ENCODE peak calls at places on chromosome 19, in nine cellular contexts. W is Peyer's patch, C is Panc1, V is transverse colon, X is iPS DF 6.9, Q is tibial artery, M is HCT116, J is SJSA1, A is body of pancreas. R is an unnamed sample. For H3K27me3, the result is how much of the 10 kb centered on the place peaks cover.

GRCh38 chr19:45091031-45091918 is 1.7 kb upstream of the PPP1R37 start:
- DNase-seq in W (peak), C (peak), V (peak), X (peak), Q (peak), M (peak), J (peak), A (peak), R (peak)

GRCh38 chr19:9061879-9062278 is 25.0 kb upstream of the OR1M1 start:
- DNase-seq in W (no peak), C (no peak), V (no peak), X (no peak), Q (no peak), M (no peak), J (no peak), A (no peak), R (no peak)

GRCh38 chr19:31962565-31962996 is 382.8 kb upstream of the ZNF507 start:
- DNase-seq in W (no peak), C (no peak), V (no peak), X (no peak), Q (no peak), M (no peak), J (peak), A (no peak), R (no peak)

GRCh38 chr19:31214086-31214485 is 135.2 kb downstream of the TSHZ3 start:
- DNase-seq in W (peak), C (peak), V (peak), X (no peak), Q (peak), M (no peak), J (peak), A (peak), R (peak)

GRCh38 chr19:5563941-5564612 is 3.7 kb downstream of the TINCR start:
- DNase-seq in W (no peak), C (no peak), V (no peak), X (no peak), Q (no peak), M (no peak), J (no peak), A (no peak), R (no peak)

GRCh38 chr19:30029721-30030510 is 87.9 kb downstream of the URI1 start:
- DNase-seq in W (no peak), C (no peak), V (no peak), X (no peak), Q (no peak), M (peak), J (peak), A (no peak), R (no peak)

GRCh38 chr19:30864460-30865215 is 484.6 kb downstream of the TSHZ3 start:
- DNase-seq in W (no peak), C (no peak), V (no peak), X (no peak), Q (peak), M (no peak), J (no peak), A (peak), R (no peak)

GRCh38 chr19:43465468-43466120 is at the start of gene LYPD3:
- DNase-seq in W (peak), C (no peak), V (peak), X (no peak), Q (no peak), M (peak), J (no peak), A (no peak), R (no peak)

GRCh38 chr19:44552324-44552723 is 22.8 kb upstream of the CEACAM20 start:
- DNase-seq in W (peak), C (no peak), V (peak), X (peak), Q (no peak), M (peak), J (peak), A (no peak), R (no peak)

GRCh38 chr19:8028951-8029491 is 23.5 kb upstream of the CCL25 start:
- DNase-seq in W (no peak), C (no peak), V (no peak), X (no peak), Q (no peak), M (no peak), J (no peak), A (no peak), R (no peak)

GRCh38 chr19:12996542-12997094 is 1.3 kb downstream of the NFIX start:
- DNase-seq in W (no peak), C (no peak), V (no peak), X (no peak), Q (no peak), M (no peak), J (peak), A (peak), R (no peak)

GRCh38 chr19:7781157-7781556 is 18.1 kb downstream of the CLEC4M start:
- DNase-seq in W (no peak), C (no peak), V (no peak), X (no peak), Q (peak), M (no peak), J (no peak), A (no peak), R (no peak)

GRCh38 chr19:44662686-44663085 is 8.6 kb upstream of the CEACAM19 start:
- DNase-seq in W (no peak), C (no peak), V (no peak), X (no peak), Q (no peak), M (no peak), J (peak), A (no peak), R (no peak)

GRCh38 chr19:13026478-13026999 is 31.3 kb downstream of the NFIX start:
- DNase-seq in W (no peak), C (no peak), V (peak), X (no peak), Q (peak), M (no peak), J (no peak), A (peak), R (no peak)

GRCh38 chr19:54081032-54081431 is at the start of gene TARM1:
- DNase-seq in W (no peak), C (no peak), V (no peak), X (no peak), Q (no peak), M (no peak), J (no peak), A (no peak), R (no peak)

GRCh38 chr19:15123900-15124299 is 16.7 kb downstream of the SYDE1 start:
- DNase-seq in W (no peak), C (no peak), V (peak), X (no peak), Q (peak), M (no peak), J (no peak), A (peak), R (no peak)

GRCh38 chr19:13689050-13689449 is 75.3 kb upstream of the MRI1 start:
- DNase-seq in W (no peak), C (no peak), V (no peak), X (peak), Q (no peak), M (peak), J (no peak), A (peak), R (no peak)

GRCh38 chr19:29550896-29551295 is 25.1 kb downstream of the VSTM2B start:
- DNase-seq in W (no peak), C (no peak), V (no peak), X (no peak), Q (peak), M (no peak), J (peak), A (no peak), R (no peak)

GRCh38 chr19:13902993-13903555 is 2.8 kb downstream of the BRME1 start:
- DNase-seq in W (no peak), C (no peak), V (no peak), X (no peak), Q (no peak), M (no peak), J (no peak), A (no peak), R (peak)

GRCh38 chr19:55489711-55490477 is 1.7 kb downstream of the SSC5D start:
- DNase-seq in W (no peak), C (no peak), V (no peak), X (no peak), Q (no peak), M (no peak), J (no peak), A (no peak), R (no peak)

GRCh38 chr19:45177817-45178261 is at the start of gene TRAPPC6A:
- DNase-seq in W (no peak), C (no peak), V (no peak), X (no peak), Q (no peak), M (no peak), J (peak), A (no peak), R (no peak)

GRCh38 chr19:5036733-5037681 is 68.1 kb downstream of the KDM4B start:
- DNase-seq in W (no peak), C (no peak), V (no peak), X (no peak), Q (no peak), M (no peak), J (peak), A (no peak), R (no peak)

GRCh38 chr19:28074773-28075172 is 1138.2 kb downstream of the UQCRFS1 start:
- DNase-seq in W (no peak), C (no peak), V (no peak), X (no peak), Q (no peak), M (no peak), J (no peak), A (no peak), R (no peak)

GRCh38 chr19:12841094-12841493 is 2.8 kb downstream of the MAST1 start:
- DNase-seq in W (no peak), C (no peak), V (no peak), X (peak), Q (no peak), M (no peak), J (no peak), A (peak), R (no peak)

GRCh38 chr19:16051254-16052025 is 24.9 kb upstream of the TPM4 start:
- DNase-seq in W (peak), C (no peak), V (no peak), X (no peak), Q (no peak), M (peak), J (no peak), A (no peak), R (peak)

GRCh38 chr19:719636-720377 is 11.1 kb downstream of the PALM start:
- DNase-seq in W (no peak), C (no peak), V (no peak), X (no peak), Q (no peak), M (no peak), J (no peak), A (no peak), R (no peak)

GRCh38 chr19:43532571-43532961 is 422 bp upstream of the ZNF575 start:
- DNase-seq in W (no peak), C (no peak), V (peak), X (no peak), Q (peak), M (peak), J (peak), A (no peak), R (peak)

GRCh38 chr19:4695224-4695731 is 25.1 kb upstream of the MYDGF start:
- DNase-seq in W (no peak), C (no peak), V (no peak), X (no peak), Q (no peak), M (no peak), J (no peak), A (no peak), R (no peak)

GRCh38 chr19:35612224-35612558 is 344 bp upstream of the HAUS5 start:
- DNase-seq in W (no peak), C (no peak), V (no peak), X (no peak), Q (no peak), M (no peak), J (no peak), A (no peak), R (no peak)
- H3K27me3 ChIP-seq in W (under half), C (under half), V (under half), X (under half), Q (under half), M (under half), J (under half), A (under half), R (under half)

GRCh38 chr19:17847538-17848366 is at the start of gene JAK3:
- DNase-seq in W (peak), C (no peak), V (peak), X (no peak), Q (no peak), M (no peak), J (peak), A (peak), R (peak)
- H3K4me3 ChIP-seq in W (peak), C (no peak), V (peak), X (no peak), Q (peak), M (no peak), J (peak), A (no peak), R (peak)

GRCh38 chr19:46730187-46730586 is 13.3 kb upstream of the PRKD2 start:
- DNase-seq in W (no peak), C (no peak), V (no peak), X (no peak), Q (no peak), M (no peak), J (no peak), A (no peak), R (no peak)
- H3K27ac ChIP-seq in W (no peak), C (no peak), V (no peak), X (no peak), Q (no peak), M (no peak), J (no peak), A (no peak), R (no peak)

GRCh38 chr19:35123573-35123972 is 8.0 kb downstream of the FXYD3 start:
- DNase-seq in W (no peak), C (no peak), V (peak), X (no peak), Q (peak), M (no peak), J (no peak), A (peak), R (no peak)
- H3K27me3 ChIP-seq in W (under half), C (under half), V (under half), X (under half), Q (under half), M (under half), J (under half), A (under half), R (under half)

GRCh38 chr19:42132851-42133528 is 744 bp upstream of the POU2F2 start:
- DNase-seq in W (peak), C (no peak), V (peak), X (no peak), Q (peak), M (peak), J (peak), A (peak), R (peak)

GRCh38 chr19:42129399-42130253 is 2.6 kb downstream of the POU2F2 start:
- DNase-seq in W (peak), C (no peak), V (peak), X (no peak), Q (peak), M (no peak), J (no peak), A (peak), R (no peak)

GRCh38 chr19:42130254-42130573 is 2.0 kb downstream of the POU2F2 start:
- DNase-seq in W (no peak), C (no peak), V (no peak), X (no peak), Q (no peak), M (no peak), J (no peak), A (no peak), R (no peak)

GRCh38 chr19:42131149-42132029 is 857 bp downstream of the POU2F2 start:
- DNase-seq in W (no peak), C (no peak), V (no peak), X (no peak), Q (no peak), M (no peak), J (no peak), A (no peak), R (peak)

GRCh38 chr19:42132030-42132628 is at the start of gene POU2F2:
- DNase-seq in W (peak), C (no peak), V (peak), X (no peak), Q (peak), M (no peak), J (no peak), A (peak), R (peak)
- H3K4me3 ChIP-seq in W (peak), C (peak), V (peak), X (peak), Q (peak), M (no peak), J (no peak), A (no peak), R (peak)

GRCh38 chr19:18839465-18840287 is 7.9 kb downstream of the UPF1 start:
- DNase-seq in W (no peak), C (no peak), V (no peak), X (no peak), Q (no peak), M (no peak), J (no peak), A (peak), R (no peak)

GRCh38 chr19:18840288-18841260 is 8.8 kb downstream of the UPF1 start:
- DNase-seq in W (no peak), C (no peak), V (no peak), X (no peak), Q (no peak), M (no peak), J (no peak), A (no peak), R (no peak)

GRCh38 chr19:18843960-18844359 is 12.2 kb downstream of the UPF1 start:
- DNase-seq in W (no peak), C (no peak), V (no peak), X (no peak), Q (no peak), M (no peak), J (no peak), A (no peak), R (peak)

GRCh38 chr19:18841400-18841799 is 9.6 kb downstream of the UPF1 start:
- DNase-seq in W (no peak), C (no peak), V (no peak), X (no peak), Q (no peak), M (no peak), J (no peak), A (no peak), R (no peak)

GRCh38 chr19:18842166-18842565 is 10.4 kb downstream of the UPF1 start:
- DNase-seq in W (no peak), C (no peak), V (no peak), X (no peak), Q (no peak), M (no peak), J (no peak), A (no peak), R (no peak)
- H3K27ac ChIP-seq in W (no peak), C (no peak), V (no peak), X (no peak), Q (no peak), M (no peak), J (no peak), A (no peak), R (peak)

GRCh38 chr19:39240421-39240820 is 4.4 kb downstream of the IFNL3 start:
- DNase-seq in W (no peak), C (no peak), V (no peak), X (no peak), Q (no peak), M (no peak), J (no peak), A (no peak), R (no peak)

GRCh38 chr19:39238944-39239343 is 5.9 kb downstream of the IFNL3 start:
- DNase-seq in W (no peak), C (no peak), V (no peak), X (no peak), Q (no peak), M (no peak), J (no peak), A (no peak), R (no peak)

GRCh38 chr19:39236527-39236926 is 8.3 kb downstream of the IFNL3 start:
- DNase-seq in W (peak), C (no peak), V (peak), X (no peak), Q (no peak), M (no peak), J (no peak), A (no peak), R (no peak)

GRCh38 chr19:39238209-39238608 is 6.6 kb downstream of the IFNL3 start:
- DNase-seq in W (no peak), C (no peak), V (no peak), X (no peak), Q (no peak), M (no peak), J (no peak), A (no peak), R (no peak)

GRCh38 chr19:39237200-39238184 is 7.3 kb downstream of the IFNL3 start:
- DNase-seq in W (peak), C (no peak), V (peak), X (no peak), Q (no peak), M (peak), J (no peak), A (peak), R (no peak)
- H3K27me3 ChIP-seq in W (under half), C (under half), V (under half), X (under half), Q (under half), M (under half), J (under half), A (under half), R (under half)

GRCh38 chr19:39083599-39083982 is 577 bp upstream of the ACP7 start:
- DNase-seq in W (no peak), C (no peak), V (no peak), X (no peak), Q (no peak), M (no peak), J (no peak), A (no peak), R (no peak)
- H3K4me3 ChIP-seq in W (no peak), C (peak), V (no peak), X (peak), Q (no peak), M (peak), J (no peak), A (no peak), R (no peak)

DNA sequence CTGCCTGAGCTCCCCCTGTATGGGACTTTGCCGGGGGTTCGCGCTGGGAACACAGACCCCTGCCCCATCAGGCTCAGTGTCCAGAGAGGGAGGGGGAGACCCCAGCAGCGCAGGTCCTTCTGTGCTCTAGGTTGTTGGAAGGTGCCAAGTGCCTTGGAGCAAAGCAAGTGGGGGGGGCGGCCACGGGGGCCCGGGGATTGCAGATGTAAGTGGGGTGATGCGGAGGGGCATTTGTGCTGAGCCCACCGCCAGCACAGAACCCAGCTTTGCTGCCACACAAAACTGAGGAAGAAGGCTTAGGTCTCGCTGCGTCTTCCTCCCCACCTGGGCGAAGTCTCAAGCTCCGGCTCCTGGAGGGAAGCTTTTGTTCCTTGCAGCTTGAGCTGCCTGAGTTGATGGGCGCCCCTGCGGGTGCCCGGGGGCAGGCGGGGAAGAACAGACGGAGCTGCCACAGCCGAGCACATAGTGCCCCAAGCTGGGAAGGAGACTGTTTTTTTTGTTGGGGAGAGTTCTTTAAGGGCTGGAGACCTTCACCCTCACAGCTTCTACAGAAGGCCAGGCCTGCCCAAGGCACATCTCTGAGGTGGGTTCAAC is 1.5 kb upstream of the NTN5 start:
- DNase-seq in W (no peak), C (no peak), V (no peak), X (no peak), Q (no peak), M (no peak), J (no peak), A (no peak), R (no peak)
- H3K27ac ChIP-seq in W (no peak), C (no peak), V (no peak), X (no peak), Q (no peak), M (no peak), J (no peak), A (no peak), R (no peak)